ENCODE peak calls at places on chromosomes 16 and 17, in seven cellular contexts. One of them, this sample, is unnamed.

GRCh38 chr16:11799509-11800384 is 2.7 kb upstream of the ZC3H7A start:
- DNase-seq in Kasumi-1: no peak
- DNase-seq in stimulated activated CD8-positive, alpha-beta memory T cell treated with anti-CD3 and anti-CD28 coated beads, Interleukin-15, amount 100 ng/mL, for 4 hours: no peak
- DNase-seq in HFFc6: no peak
- DNase-seq in AG09309: no peak
- DNase-seq in HTR-8/SVneo: no peak
- DNase-seq in activated T-cell treated with anti-CD3 and anti-CD28 coated beads, Interleukin-2, amount 50 U/mL, for 72 hours: no peak
- DNase-seq in this sample: no peak

GRCh38 chr17:7317161-7317803 is 2.1 kb upstream of the GPS2 start:
- DNase-seq in Kasumi-1: no peak
- DNase-seq in stimulated activated CD8-positive, alpha-beta memory T cell treated with anti-CD3 and anti-CD28 coated beads, Interleukin-15, amount 100 ng/mL, for 4 hours: no peak
- DNase-seq in HFFc6: no peak
- DNase-seq in AG09309: no peak
- DNase-seq in HTR-8/SVneo: no peak
- DNase-seq in activated T-cell treated with anti-CD3 and anti-CD28 coated beads, Interleukin-2, amount 50 U/mL, for 72 hours: no peak
- DNase-seq in this sample: no peak

GRCh38 chr17:80374039-80374731 is 40.8 kb upstream of the ENDOV start:
- DNase-seq in Kasumi-1: no peak
- DNase-seq in stimulated activated CD8-positive, alpha-beta memory T cell treated with anti-CD3 and anti-CD28 coated beads, Interleukin-15, amount 100 ng/mL, for 4 hours: no peak
- DNase-seq in HFFc6: no peak
- DNase-seq in AG09309: no peak
- DNase-seq in HTR-8/SVneo: no peak
- DNase-seq in activated T-cell treated with anti-CD3 and anti-CD28 coated beads, Interleukin-2, amount 50 U/mL, for 72 hours: no peak
- DNase-seq in this sample: no peak

GRCh38 chr16:22194707-22195444 is 11.2 kb upstream of the EEF2K start:
- DNase-seq in Kasumi-1: no peak
- DNase-seq in stimulated activated CD8-positive, alpha-beta memory T cell treated with anti-CD3 and anti-CD28 coated beads, Interleukin-15, amount 100 ng/mL, for 4 hours: no peak
- DNase-seq in HFFc6: no peak
- DNase-seq in AG09309: no peak
- DNase-seq in HTR-8/SVneo: no peak
- DNase-seq in activated T-cell treated with anti-CD3 and anti-CD28 coated beads, Interleukin-2, amount 50 U/mL, for 72 hours: peak
- DNase-seq in this sample: no peak

GRCh38 chr17:45248132-45248936 is 13.6 kb downstream of the SPATA32 start:
- DNase-seq in Kasumi-1: peak
- DNase-seq in stimulated activated CD8-positive, alpha-beta memory T cell treated with anti-CD3 and anti-CD28 coated beads, Interleukin-15, amount 100 ng/mL, for 4 hours: peak
- DNase-seq in HFFc6: no peak
- DNase-seq in AG09309: no peak
- DNase-seq in HTR-8/SVneo: peak
- DNase-seq in activated T-cell treated with anti-CD3 and anti-CD28 coated beads, Interleukin-2, amount 50 U/mL, for 72 hours: peak
- DNase-seq in this sample: no peak

GRCh38 chr17:47819475-47819874 is 2.1 kb downstream of the OSBPL7 start:
- DNase-seq in Kasumi-1: no peak
- DNase-seq in stimulated activated CD8-positive, alpha-beta memory T cell treated with anti-CD3 and anti-CD28 coated beads, Interleukin-15, amount 100 ng/mL, for 4 hours: no peak
- DNase-seq in HFFc6: no peak
- DNase-seq in AG09309: no peak
- DNase-seq in HTR-8/SVneo: no peak
- DNase-seq in activated T-cell treated with anti-CD3 and anti-CD28 coated beads, Interleukin-2, amount 50 U/mL, for 72 hours: no peak
- DNase-seq in this sample: no peak

GRCh38 chr16:3592559-3592958 is 15.4 kb upstream of the NLRC3 start:
- DNase-seq in Kasumi-1: no peak
- DNase-seq in stimulated activated CD8-positive, alpha-beta memory T cell treated with anti-CD3 and anti-CD28 coated beads, Interleukin-15, amount 100 ng/mL, for 4 hours: no peak
- DNase-seq in HFFc6: no peak
- DNase-seq in AG09309: no peak
- DNase-seq in HTR-8/SVneo: no peak
- DNase-seq in activated T-cell treated with anti-CD3 and anti-CD28 coated beads, Interleukin-2, amount 50 U/mL, for 72 hours: no peak
- DNase-seq in this sample: no peak

GRCh38 chr16:4654946-4655590 is 30.4 kb downstream of the MGRN1 start:
- DNase-seq in Kasumi-1: no peak
- DNase-seq in stimulated activated CD8-positive, alpha-beta memory T cell treated with anti-CD3 and anti-CD28 coated beads, Interleukin-15, amount 100 ng/mL, for 4 hours: no peak
- DNase-seq in HFFc6: no peak
- DNase-seq in AG09309: no peak
- DNase-seq in HTR-8/SVneo: no peak
- DNase-seq in activated T-cell treated with anti-CD3 and anti-CD28 coated beads, Interleukin-2, amount 50 U/mL, for 72 hours: no peak
- DNase-seq in this sample: no peak

GRCh38 chr17:14086189-14086588 is 16.9 kb downstream of the COX10 start:
- DNase-seq in Kasumi-1: no peak
- DNase-seq in stimulated activated CD8-positive, alpha-beta memory T cell treated with anti-CD3 and anti-CD28 coated beads, Interleukin-15, amount 100 ng/mL, for 4 hours: no peak
- DNase-seq in HFFc6: no peak
- DNase-seq in AG09309: no peak
- DNase-seq in HTR-8/SVneo: no peak
- DNase-seq in activated T-cell treated with anti-CD3 and anti-CD28 coated beads, Interleukin-2, amount 50 U/mL, for 72 hours: no peak
- DNase-seq in this sample: no peak

GRCh38 chr17:16915752-16916556 is 56.0 kb downstream of the TNFRSF13B start:
- DNase-seq in Kasumi-1: no peak
- DNase-seq in stimulated activated CD8-positive, alpha-beta memory T cell treated with anti-CD3 and anti-CD28 coated beads, Interleukin-15, amount 100 ng/mL, for 4 hours: no peak
- DNase-seq in HFFc6: peak
- DNase-seq in AG09309: no peak
- DNase-seq in HTR-8/SVneo: peak
- DNase-seq in activated T-cell treated with anti-CD3 and anti-CD28 coated beads, Interleukin-2, amount 50 U/mL, for 72 hours: peak
- DNase-seq in this sample: no peak

GRCh38 chr16:17520567-17520966 is 49.8 kb upstream of the XYLT1 start:
- DNase-seq in Kasumi-1: no peak
- DNase-seq in stimulated activated CD8-positive, alpha-beta memory T cell treated with anti-CD3 and anti-CD28 coated beads, Interleukin-15, amount 100 ng/mL, for 4 hours: no peak
- DNase-seq in HFFc6: peak
- DNase-seq in AG09309: no peak
- DNase-seq in HTR-8/SVneo: no peak
- DNase-seq in activated T-cell treated with anti-CD3 and anti-CD28 coated beads, Interleukin-2, amount 50 U/mL, for 72 hours: no peak
- DNase-seq in this sample: no peak

GRCh38 chr17:81509687-81510523 is 2.7 kb downstream of the ACTG1 start:
- DNase-seq in Kasumi-1: peak
- DNase-seq in stimulated activated CD8-positive, alpha-beta memory T cell treated with anti-CD3 and anti-CD28 coated beads, Interleukin-15, amount 100 ng/mL, for 4 hours: no peak
- DNase-seq in HFFc6: no peak
- DNase-seq in AG09309: no peak
- DNase-seq in HTR-8/SVneo: no peak
- DNase-seq in activated T-cell treated with anti-CD3 and anti-CD28 coated beads, Interleukin-2, amount 50 U/mL, for 72 hours: no peak
- DNase-seq in this sample: no peak

GRCh38 chr17:1351967-1352366 is 48.1 kb downstream of the YWHAE start:
- DNase-seq in Kasumi-1: no peak
- DNase-seq in stimulated activated CD8-positive, alpha-beta memory T cell treated with anti-CD3 and anti-CD28 coated beads, Interleukin-15, amount 100 ng/mL, for 4 hours: no peak
- DNase-seq in HFFc6: no peak
- DNase-seq in AG09309: no peak
- DNase-seq in HTR-8/SVneo: no peak
- DNase-seq in activated T-cell treated with anti-CD3 and anti-CD28 coated beads, Interleukin-2, amount 50 U/mL, for 72 hours: no peak
- DNase-seq in this sample: no peak

GRCh38 chr16:73054732-73055481 is 7.0 kb upstream of the ZFHX3 start:
- DNase-seq in Kasumi-1: no peak
- DNase-seq in stimulated activated CD8-positive, alpha-beta memory T cell treated with anti-CD3 and anti-CD28 coated beads, Interleukin-15, amount 100 ng/mL, for 4 hours: no peak
- DNase-seq in HFFc6: peak
- DNase-seq in AG09309: no peak
- DNase-seq in HTR-8/SVneo: no peak
- DNase-seq in activated T-cell treated with anti-CD3 and anti-CD28 coated beads, Interleukin-2, amount 50 U/mL, for 72 hours: no peak
- DNase-seq in this sample: no peak

GRCh38 chr17:63961355-63962207 is 11.1 kb downstream of the SCN4A start:
- DNase-seq in Kasumi-1: no peak
- DNase-seq in stimulated activated CD8-positive, alpha-beta memory T cell treated with anti-CD3 and anti-CD28 coated beads, Interleukin-15, amount 100 ng/mL, for 4 hours: no peak
- DNase-seq in HFFc6: peak
- DNase-seq in AG09309: no peak
- DNase-seq in HTR-8/SVneo: peak
- DNase-seq in activated T-cell treated with anti-CD3 and anti-CD28 coated beads, Interleukin-2, amount 50 U/mL, for 72 hours: peak
- DNase-seq in this sample: peak

GRCh38 chr16:90034504-90034903 is 15.2 kb upstream of the DBNDD1 start:
- DNase-seq in Kasumi-1: no peak
- DNase-seq in stimulated activated CD8-positive, alpha-beta memory T cell treated with anti-CD3 and anti-CD28 coated beads, Interleukin-15, amount 100 ng/mL, for 4 hours: no peak
- DNase-seq in HFFc6: no peak
- DNase-seq in AG09309: no peak
- DNase-seq in HTR-8/SVneo: no peak
- DNase-seq in activated T-cell treated with anti-CD3 and anti-CD28 coated beads, Interleukin-2, amount 50 U/mL, for 72 hours: no peak
- DNase-seq in this sample: no peak

GRCh38 chr17:34406196-34406595 is 43.2 kb upstream of the CCL1 start:
- DNase-seq in Kasumi-1: no peak
- DNase-seq in stimulated activated CD8-positive, alpha-beta memory T cell treated with anti-CD3 and anti-CD28 coated beads, Interleukin-15, amount 100 ng/mL, for 4 hours: no peak
- DNase-seq in HFFc6: no peak
- DNase-seq in AG09309: no peak
- DNase-seq in HTR-8/SVneo: no peak
- DNase-seq in activated T-cell treated with anti-CD3 and anti-CD28 coated beads, Interleukin-2, amount 50 U/mL, for 72 hours: no peak
- DNase-seq in this sample: no peak

GRCh38 chr17:2704031-2704889 is 7.3 kb downstream of the CLUH start:
- DNase-seq in Kasumi-1: no peak
- DNase-seq in stimulated activated CD8-positive, alpha-beta memory T cell treated with anti-CD3 and anti-CD28 coated beads, Interleukin-15, amount 100 ng/mL, for 4 hours: no peak
- DNase-seq in HFFc6: no peak
- DNase-seq in AG09309: no peak
- DNase-seq in HTR-8/SVneo: no peak
- DNase-seq in activated T-cell treated with anti-CD3 and anti-CD28 coated beads, Interleukin-2, amount 50 U/mL, for 72 hours: no peak
- DNase-seq in this sample: no peak

This sample was measured in fibroblast of the conjunctiva.